ENCODE peak calls at places on chromosomes 2 and 18, in five cellular contexts. F, M, J, X and Z are unnamed samples.

GRCh38 chr2:263774-264492 is at the start of gene SH3YL1:
- DNase-seq in F (peak), M (no peak), J (peak), X (no peak), Z (no peak)

GRCh38 chr18:58408665-58409064 is 220.2 kb downstream of the ALPK2 start:
- DNase-seq in F (no peak), M (no peak), J (no peak), X (no peak), Z (no peak)

GRCh38 chr2:96800061-96800761 is 15.9 kb upstream of the CNNM3 start:
- DNase-seq in F (peak), M (no peak), J (peak), X (no peak), Z (no peak)

GRCh38 chr2:119004602-119005001 is 62.6 kb downstream of the MARCO start:
- DNase-seq in F (no peak), M (no peak), J (no peak), X (no peak), Z (peak)

GRCh38 chr2:216115224-216115582 is 6.1 kb downstream of the XRCC5 start:
- DNase-seq in F (no peak), M (no peak), J (no peak), X (no peak), Z (no peak)

GRCh38 chr2:32820701-32821100 is 126.1 kb upstream of the LTBP1 start:
- DNase-seq in F (no peak), M (no peak), J (no peak), X (no peak), Z (no peak)

GRCh38 chr2:135685361-135685760 is 56.3 kb upstream of the UBXN4 start:
- DNase-seq in F (no peak), M (no peak), J (no peak), X (no peak), Z (no peak)

GRCh38 chr18:68262697-68263293 is 452.1 kb downstream of the TMX3 start:
- DNase-seq in F (no peak), M (no peak), J (no peak), X (no peak), Z (no peak)

DNA sequence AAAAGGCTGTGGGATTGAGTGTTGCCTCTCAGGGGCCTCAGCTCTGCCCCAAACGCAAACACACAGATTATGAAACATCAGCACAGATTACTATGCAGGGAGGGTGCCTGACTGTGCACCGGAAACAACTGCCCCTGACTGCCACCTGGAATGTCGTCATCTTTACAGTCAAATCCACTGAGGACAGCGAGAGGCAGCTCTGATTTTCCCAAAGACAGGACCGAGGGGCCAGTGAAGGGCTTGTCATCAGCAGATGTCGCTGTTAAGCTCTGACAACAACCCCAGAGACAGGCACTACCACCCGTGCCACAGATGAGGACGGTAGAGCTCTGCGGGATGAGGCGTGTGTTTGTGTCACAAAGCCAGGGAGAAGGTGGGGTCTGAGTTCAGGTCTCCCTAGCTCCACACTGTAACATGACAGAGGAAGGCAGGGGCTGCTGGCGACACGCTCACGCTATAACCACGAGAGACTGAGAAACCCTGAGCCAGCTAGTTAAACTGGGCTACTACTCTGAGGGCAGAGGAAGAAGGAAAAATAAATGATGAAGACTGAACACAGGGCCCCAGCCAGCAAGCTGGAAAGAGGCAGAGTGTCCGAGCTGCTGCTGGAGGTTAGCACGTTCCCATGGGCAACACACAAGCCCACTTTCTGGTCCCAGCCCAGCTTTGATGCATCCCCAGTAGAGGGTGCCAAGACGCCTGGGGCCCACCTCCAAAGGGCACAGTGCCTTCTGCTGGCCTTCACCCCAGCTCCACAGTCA is 47.0 kb downstream of the PARD6G start:
- DNase-seq in F (peak), M (no peak), J (no peak), X (no peak), Z (no peak)
- TF ChIP-seq CTCF in F (peak), M (no peak), J (no peak), X (no peak), Z (no peak)

GRCh38 chr2:239061121-239061666 is 213.3 kb downstream of the TWIST2 start:
- DNase-seq in F (no peak), M (no peak), J (no peak), X (no peak), Z (no peak)
- TF ChIP-seq POLR2AphosphoS5 in F (no peak), M (no peak), J (no peak), X (no peak), Z (no peak)

DNA sequence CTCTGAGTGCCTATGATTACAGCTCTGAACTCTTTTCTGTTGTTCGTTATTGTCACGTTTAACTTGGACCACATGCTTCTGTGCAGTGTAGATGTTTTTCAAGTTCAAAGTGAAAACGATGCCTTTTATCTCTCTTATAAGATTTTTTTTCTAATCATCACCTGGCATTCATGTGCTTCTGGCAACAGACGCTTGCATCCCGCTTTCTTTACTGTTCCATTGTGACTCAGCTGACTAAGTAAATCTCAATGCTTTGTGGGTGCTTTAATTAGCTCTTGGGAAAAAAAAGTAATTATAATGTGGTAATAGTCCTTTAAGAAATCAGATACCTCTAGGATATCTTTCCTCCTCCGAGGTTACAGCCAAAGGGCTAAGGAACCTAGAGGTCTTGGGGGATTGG is 31.2 kb upstream of the RMP24 start:
- DNase-seq in F (no peak), M (no peak), J (no peak), X (no peak), Z (no peak)
- TF ChIP-seq CTCF in F (no peak), M (no peak), J (no peak), X (no peak), Z (no peak)

GRCh38 chr2:16173893-16174692 is 233.7 kb downstream of the MYCN start:
- DNase-seq in F (no peak), M (no peak), J (no peak), X (no peak), Z (no peak)

GRCh38 chr2:16174693-16175045 is 234.3 kb downstream of the MYCN start:
- DNase-seq in F (no peak), M (no peak), J (no peak), X (no peak), Z (no peak)

GRCh38 chr2:16171425-16171920 is 231.1 kb downstream of the MYCN start:
- DNase-seq in F (no peak), M (no peak), J (no peak), X (no peak), Z (no peak)

GRCh38 chr2:16170675-16171424 is 230.5 kb downstream of the MYCN start:
- DNase-seq in F (no peak), M (peak), J (no peak), X (no peak), Z (no peak)

DNA sequence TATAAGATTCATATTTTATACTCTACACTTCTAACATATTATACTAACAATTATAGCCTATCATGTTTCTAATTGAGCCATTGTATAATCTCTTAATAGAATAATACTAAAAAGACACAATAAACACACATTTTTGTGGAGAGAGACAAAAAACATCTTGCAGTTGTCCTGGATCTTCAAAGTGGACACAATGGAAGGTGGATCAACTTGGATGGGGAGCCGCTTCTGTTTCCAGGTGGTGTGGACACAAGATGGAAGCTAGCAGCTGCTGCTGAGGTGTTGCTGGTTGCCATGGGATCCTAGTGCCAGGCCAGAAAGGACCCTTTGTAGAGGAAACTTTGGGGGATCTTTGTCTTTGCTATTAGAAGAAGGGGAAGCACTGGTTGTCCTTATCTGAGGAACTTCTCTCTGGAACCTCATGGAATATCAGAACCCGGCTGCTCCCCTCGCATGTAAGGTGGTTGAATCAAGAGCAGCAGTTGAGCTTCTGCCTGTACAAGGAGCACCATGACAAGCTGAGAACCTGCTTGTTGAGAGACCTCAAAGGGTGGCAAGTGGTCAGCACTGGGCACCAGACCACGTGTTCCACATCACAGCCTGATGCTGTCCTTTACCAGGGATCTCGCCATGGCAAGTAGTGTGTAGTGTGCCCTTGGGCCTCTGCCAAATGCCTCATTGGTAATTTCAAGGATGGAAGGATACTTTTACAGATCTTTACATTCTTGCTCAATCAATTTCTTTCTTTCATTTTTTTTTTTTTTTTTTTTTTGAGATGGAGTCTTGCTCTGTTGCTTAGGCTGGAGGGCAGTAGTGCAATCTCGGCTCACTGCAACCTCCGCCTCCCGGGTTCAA is 232.2 kb downstream of the MYCN start:
- DNase-seq in F (no peak), M (no peak), J (no peak), X (no peak), Z (peak)
- TF ChIP-seq POLR2AphosphoS5 in F (no peak), M (no peak), J (no peak), X (no peak), Z (no peak)

DNA sequence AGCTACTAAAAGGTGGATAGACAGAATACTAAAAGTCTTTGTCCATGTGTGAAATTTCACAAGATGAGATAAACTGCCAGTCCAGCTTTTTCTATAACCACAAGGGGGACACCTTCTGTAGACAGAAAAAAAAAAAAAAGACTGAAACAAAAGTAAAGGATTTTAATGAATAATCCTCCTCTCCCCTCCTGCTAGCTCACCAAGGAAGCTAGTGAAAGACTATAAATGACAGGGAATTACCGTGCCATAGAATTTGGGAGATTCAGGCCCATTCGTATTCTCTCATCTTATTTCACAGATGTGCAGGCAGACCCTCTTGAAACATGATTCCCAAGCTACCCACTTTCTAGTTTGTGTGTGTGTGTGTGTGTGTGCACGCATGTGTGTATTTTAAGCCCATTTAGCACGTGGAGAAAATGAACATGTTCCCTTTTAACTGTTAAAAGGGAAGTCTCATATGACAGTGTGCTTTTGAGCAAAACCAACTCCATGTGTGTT is 36.3 kb upstream of the SLC8A1 start:
- DNase-seq in F (no peak), M (no peak), J (no peak), X (no peak), Z (no peak)
- TF ChIP-seq CTCF in F (peak), M (peak), J (peak), X (no peak), Z (no peak)

GRCh38 chr2:226747288-226747687 is 52.3 kb downstream of the IRS1 start:
- DNase-seq in F (no peak), M (no peak), J (no peak), X (no peak), Z (no peak)

GRCh38 chr2:226746206-226746800 is 53.3 kb downstream of the IRS1 start:
- DNase-seq in F (no peak), M (no peak), J (no peak), X (no peak), Z (no peak)

GRCh38 chr2:226740039-226740648 is 59.5 kb downstream of the IRS1 start:
- DNase-seq in F (no peak), M (no peak), J (no peak), X (no peak), Z (no peak)

GRCh38 chr2:226742346-226742745 is 57.3 kb downstream of the IRS1 start:
- DNase-seq in F (peak), M (no peak), J (no peak), X (no peak), Z (peak)

GRCh38 chr2:226743911-226744310 is 55.7 kb downstream of the IRS1 start:
- DNase-seq in F (no peak), M (no peak), J (no peak), X (no peak), Z (no peak)
- TF ChIP-seq POLR2AphosphoS5 in F (no peak), M (no peak), J (no peak), X (no peak), Z (no peak)

GRCh38 chr2:64565949-64566705 is 42.0 kb downstream of the AFTPH start:
- DNase-seq in F (no peak), M (no peak), J (no peak), X (no peak), Z (no peak)
- TF ChIP-seq CTCF in F (no peak), M (no peak), J (no peak), X (no peak), Z (no peak)